ENCODE peak calls at places on chromosomes 7 and 10, in ten cellular contexts. N is NCI-H460; B is left ventricle myocardium superior; R is effector CD4-positive, alpha-beta T cell; M is WTC11; G is cardiac fibroblast; H is stimulated activated CD4-positive, alpha-beta T cell treated with anti-CD3 and anti-CD28 coated beads, Interleukin-15, amount 100 ng/mL, for 24 hours; T is ACHN; D is PC-3; K is Caki2. X is an unnamed sample.

GRCh38 chr10:11272915-11273389 is 255.3 kb downstream of the CELF2 start:
- DNase-seq in K (no peak), G (no peak), B (no peak), N (no peak), D (no peak), M (no peak), R (no peak), T (no peak), H (peak; percentile 77), X (peak; percentile 31)

GRCh38 chr7:158734861-158735260 is 30.3 kb upstream of the NCAPG2 start:
- DNase-seq in M (no peak), N (peak; percentile 67), K (no peak), B (no peak), H (no peak), T (no peak), G (peak; percentile 31), D (peak; percentile 38), R (no peak), X (no peak)

GRCh38 chr10:62454696-62455451 is 80.7 kb downstream of the ZNF365 start:
- DNase-seq in D (peak; percentile 99), N (peak; percentile 25), R (no peak), M (no peak), G (peak; percentile 61), H (no peak), K (peak; percentile 62), T (peak; percentile 68), B (peak; percentile 51), X (no peak)

GRCh38 chr7:147276783-147277370 is 1160.3 kb downstream of the CNTNAP2 start:
- DNase-seq in R (no peak), H (no peak), K (no peak), G (no peak), T (no peak), D (peak; percentile 62), N (no peak), B (no peak), M (no peak), X (no peak)

GRCh38 chr10:84333864-84334451 is 5.6 kb downstream of the CCSER2 start:
- DNase-seq in K (peak; percentile 43), H (peak; percentile 67), N (no peak), M (no peak), R (peak; percentile 57), B (no peak), T (peak; percentile 29), D (no peak), G (no peak), X (no peak)

GRCh38 chr10:74391786-74392185 is 240.8 kb downstream of the ADK start:
- DNase-seq in N (no peak), D (no peak), G (no peak), B (no peak), T (no peak), R (no peak), K (no peak), H (no peak), M (no peak), X (no peak)

GRCh38 chr10:55374917-55375316 is 573.9 kb upstream of the PCDH15 start:
- DNase-seq in K (no peak), B (no peak), G (peak; percentile 1), T (no peak), M (no peak), H (no peak), R (no peak), N (no peak), D (peak; percentile 25), X (no peak)

GRCh38 chr10:32957341-32958084 is 517 bp downstream of the ITGB1 start:
- DNase-seq in H (peak; percentile 64), T (no peak), M (peak; percentile 52), D (peak; percentile 48), G (peak; percentile 46), B (peak; percentile 77), R (no peak), K (peak; percentile 58), N (no peak), X (peak; percentile 84)

GRCh38 chr7:15938153-15938552 is 251.7 kb upstream of the MEOX2 start:
- DNase-seq in B (no peak), R (no peak), M (no peak), T (no peak), D (no peak), N (no peak), K (peak; percentile 19), H (no peak), G (no peak), X (no peak)

GRCh38 chr7:47458057-47458456 is 123.9 kb downstream of the TNS3 start:
- DNase-seq in T (no peak), M (no peak), N (no peak), G (peak; percentile 68), D (peak; percentile 43), R (no peak), H (no peak), B (peak; percentile 81), K (no peak), X (no peak)

GRCh38 chr7:102860351-102860811 is 52.4 kb upstream of the LRRC17 start:
- DNase-seq in H (no peak), B (no peak), D (peak; percentile 43), T (no peak), G (peak; percentile 94), N (no peak), R (no peak), K (no peak), M (no peak), X (no peak)

GRCh38 chr10:97851341-97852001 is 1.8 kb downstream of the GOLGA7B start:
- DNase-seq in M (no peak), N (no peak), G (no peak), D (no peak), B (no peak), T (no peak), K (no peak), R (peak; percentile 29), H (peak; percentile 33), X (no peak)

X was measured in coronary artery.